ENCODE peak calls at places on chromosomes 16 and 17, in six cellular contexts. E is uterus, O is tibial nerve, H is cardiac muscle cell, A is psoas muscle, Y is left lung. K is an unnamed sample. For H3K4me1, the result is how much of the 10 kb centered on the place peaks cover.

GRCh38 chr17:3497101-3497500 is 21.3 kb downstream of the ASPA start:
- DNase-seq in O (no peak), E (no peak), A (no peak), Y (no peak), H (no peak), K (no peak)

GRCh38 chr16:88002211-88002610 is 51.0 kb downstream of the BANP start:
- DNase-seq in H (no peak), Y (peak), E (no peak), A (no peak), O (no peak), K (peak)

GRCh38 chr16:68711421-68712139 is 25.5 kb upstream of the CDH1 start:
- DNase-seq in H (no peak), O (no peak), A (no peak), Y (peak), E (no peak), K (no peak)

GRCh38 chr16:50666658-50667496 is 14.2 kb downstream of the SNX20 start:
- DNase-seq in H (no peak), O (no peak), Y (no peak), A (no peak), E (no peak), K (no peak)

GRCh38 chr16:15775209-15775608 is 81.6 kb downstream of the MYH11 start:
- DNase-seq in H (peak), O (no peak), Y (no peak), E (no peak), A (no peak), K (no peak)

GRCh38 chr17:38660097-38661026 is 14.4 kb downstream of the EPOP start:
- DNase-seq in Y (no peak), O (no peak), H (no peak), E (no peak), A (no peak), K (no peak)

GRCh38 chr16:29811896-29812665 is at the start of gene PRRT2:
- DNase-seq in E (peak), A (peak), Y (peak), O (peak), H (peak), K (no peak)

GRCh38 chr17:19329136-19329535 is 33.4 kb downstream of the B9D1 start:
- DNase-seq in Y (peak), E (peak), A (no peak), H (no peak), O (no peak), K (no peak)

GRCh38 chr16:26524831-26525230 is 541.9 kb upstream of the C16orf82 start:
- DNase-seq in E (no peak), Y (no peak), A (no peak), O (no peak), H (no peak), K (no peak)

GRCh38 chr17:4785311-4786110 is 653 bp downstream of the VMO1 start:
- DNase-seq in A (peak), E (no peak), H (peak), O (no peak), Y (peak), K (no peak)

GRCh38 chr17:40349477-40350409 is 14.8 kb downstream of the GJD3 start:
- DNase-seq in E (no peak), H (peak), O (no peak), A (peak), Y (peak), K (no peak)

GRCh38 chr17:29514792-29515191 is 52.0 kb downstream of the ABHD15 start:
- DNase-seq in H (peak), A (no peak), O (no peak), Y (no peak), E (no peak), K (no peak)

GRCh38 chr17:13698832-13699231 is 97.1 kb upstream of the HS3ST3A1 start:
- DNase-seq in A (no peak), Y (no peak), E (no peak), H (no peak), O (no peak), K (no peak)

GRCh38 chr17:7174603-7175362 is 4.4 kb downstream of the ASGR1 start:
- DNase-seq in E (no peak), O (no peak), H (no peak), A (no peak), Y (no peak), K (no peak)

GRCh38 chr17:29566473-29567361 is at the start of gene ABHD15:
- DNase-seq in Y (peak), A (peak), O (peak), E (peak), H (peak), K (peak)

GRCh38 chr16:11297492-11298142 is 16.5 kb upstream of the PRM1 start:
- DNase-seq in O (peak), Y (peak), E (peak), H (peak), A (peak), K (peak)

GRCh38 chr17:42980274-42980765 is at the start of gene RUNDC1:
- DNase-seq in H (peak), O (peak), A (peak), E (peak), Y (peak), K (peak)

GRCh38 chr16:67311607-67312449 is 14.7 kb downstream of the KCTD19 start:
- DNase-seq in E (peak), Y (no peak), O (no peak), H (peak), A (no peak), K (peak)

GRCh38 chr17:17975441-17975840 is 2.8 kb downstream of the DRC3 start:
- DNase-seq in H (peak), Y (no peak), E (no peak), O (no peak), A (no peak), K (no peak)

GRCh38 chr17:62572488-62573469 is 54.7 kb upstream of the MRC2 start:
- DNase-seq in A (no peak), H (peak), E (no peak), Y (no peak), O (no peak), K (no peak)

GRCh38 chr17:74484066-74484465 is 17.6 kb downstream of the CD300A start:
- DNase-seq in Y (no peak), O (no peak), A (no peak), H (no peak), E (no peak), K (no peak)

GRCh38 chr16:87678618-87679017 is 76.3 kb downstream of the JPH3 start:
- DNase-seq in E (no peak), Y (peak), O (no peak), H (no peak), A (no peak), K (no peak)

GRCh38 chr17:66715745-66716156 is 119.2 kb upstream of the CACNG5 start:
- DNase-seq in Y (no peak), O (no peak), H (peak), A (no peak), E (no peak), K (no peak)

GRCh38 chr17:27180322-27180721 is 113.6 kb upstream of the WSB1 start:
- DNase-seq in O (no peak), Y (no peak), E (no peak), A (no peak), H (no peak), K (no peak)
- H3K4me3 ChIP-seq in O (no peak), Y (no peak), E (no peak), A (no peak), H (no peak), K (no peak)

GRCh38 chr16:86575754-86576557 is 2.4 kb upstream of the FOXL1 start:
- DNase-seq in E (peak), A (peak), O (peak), H (peak), Y (peak), K (peak)
- TF ChIP-seq CTCF in E (peak), A (peak), O (peak), H (peak), Y (peak), K (peak)

GRCh38 chr17:82353484-82353883 is 5.6 kb upstream of the TEX19 start:
- DNase-seq in E (no peak), O (no peak), Y (no peak), H (no peak), A (peak), K (no peak)
- H3K4me1 ChIP-seq in E (under half), O (under half), Y (under half), H (under half), A (under half), K (under half)

DNA sequence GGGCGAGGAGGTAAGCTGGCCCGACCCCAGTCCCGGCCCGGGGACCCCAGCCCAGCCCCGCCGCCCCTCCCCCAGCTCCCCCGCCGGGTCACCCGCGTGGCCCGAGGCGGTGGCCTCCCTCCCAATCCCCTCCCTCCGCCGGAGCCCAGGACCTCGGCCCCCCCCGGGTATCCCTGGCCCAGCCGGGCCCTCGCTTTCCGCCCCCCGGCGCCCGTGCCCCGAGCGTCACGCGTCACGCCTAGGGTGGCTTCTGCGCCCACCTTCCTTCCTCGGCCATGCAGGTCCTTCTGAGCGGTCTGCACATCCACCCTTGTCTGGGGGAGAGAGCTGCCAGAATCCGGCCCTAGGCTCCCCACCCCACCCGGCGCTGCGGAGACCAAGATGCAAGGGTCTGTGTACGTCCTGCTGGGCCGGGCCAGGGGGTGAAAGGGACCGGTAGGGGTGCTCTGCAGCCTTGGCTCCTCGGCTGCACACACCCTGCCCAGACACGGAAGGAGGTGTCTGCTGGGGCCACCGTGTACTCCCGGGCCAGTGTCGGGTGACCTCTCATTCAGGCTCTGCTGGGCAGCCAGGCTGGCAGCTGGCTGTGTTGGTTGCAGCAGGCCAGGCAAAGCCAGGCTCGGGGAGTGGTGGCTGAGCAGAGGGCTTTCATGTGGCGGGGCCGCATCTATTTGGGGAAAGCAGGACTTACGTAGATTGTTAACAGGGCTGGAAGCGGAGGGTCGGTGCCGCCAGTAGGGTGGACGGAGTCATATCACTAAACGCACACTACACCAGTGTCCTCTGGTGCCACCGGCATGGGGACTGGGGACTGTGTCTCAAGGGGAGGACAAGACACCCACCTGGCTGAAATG is 754 bp downstream of the RAB11FIP4 start:
- DNase-seq in Y (no peak), E (no peak), A (no peak), H (no peak), O (no peak), K (no peak)
- H3K4me3 ChIP-seq in Y (peak), E (no peak), A (peak), H (peak), O (peak), K (peak)

K was measured in ascending aorta.